ENCODE peak calls at places on chromosomes 11 and 22, in five cellular contexts. J, Z, W, V and G are unnamed samples.

GRCh38 chr22:22935546-22936157 is 48.0 kb downstream of the IGLL5 start:
- DNase-seq in V (peak; percentile 9), Z (no peak), J (peak; percentile 71), W (no peak), G (peak; percentile 77)

GRCh38 chr11:117238221-117238620 is 5.8 kb downstream of the RNF214 start:
- DNase-seq in W (no peak), Z (no peak), V (no peak), J (no peak), G (no peak)

GRCh38 chr11:78048561-78048960 is 15.1 kb upstream of the THRSP start:
- DNase-seq in Z (no peak), J (no peak), W (no peak), V (no peak), G (no peak)

GRCh38 chr11:96189351-96189750 is 153.6 kb downstream of the MAML2 start:
- DNase-seq in J (no peak), W (no peak), Z (no peak), V (no peak), G (no peak)

GRCh38 chr22:42273855-42274451 is 3.5 kb upstream of the TCF20 start:
- DNase-seq in J (no peak), W (no peak), Z (no peak), V (no peak), G (no peak)

GRCh38 chr11:3986301-3986700 is 108.3 kb upstream of the RRM1 start:
- DNase-seq in W (no peak), V (no peak), J (no peak), Z (no peak), G (no peak)

GRCh38 chr11:65798882-65799281 is 12.0 kb downstream of the OVOL1 start:
- DNase-seq in J (no peak), Z (no peak), W (no peak), V (no peak), G (no peak)

GRCh38 chr22:34604312-34604711 is 461.6 kb upstream of the ISX start:
- DNase-seq in Z (no peak), V (no peak), J (no peak), W (no peak), G (no peak)

GRCh38 chr22:43921361-43921760 is 2.2 kb upstream of the PNPLA3 start:
- DNase-seq in W (peak; percentile 48), Z (no peak), V (peak; percentile 63), J (no peak), G (no peak)

GRCh38 chr22:24107668-24108067 is 73.6 kb upstream of the SUSD2 start:
- DNase-seq in J (no peak), V (peak; percentile 89), W (peak; percentile 92), Z (peak; percentile 52), G (no peak)

GRCh38 chr22:23238707-23239106 is 58.4 kb downstream of the BCR start:
- DNase-seq in Z (no peak), V (no peak), W (no peak), J (no peak), G (no peak)

GRCh38 chr11:47616726-47617416 is 22.7 kb upstream of the C1QTNF4 start:
- DNase-seq in V (no peak), W (peak; percentile 89), Z (peak; percentile 35), J (no peak), G (no peak)

GRCh38 chr11:47186937-47187681 is 875 bp upstream of the PACSIN3 start:
- DNase-seq in Z (no peak), V (peak; percentile 69), J (no peak), W (peak; percentile 44), G (peak; percentile 35)

GRCh38 chr11:121122328-121122727 is 21.3 kb downstream of the TECTA start:
- DNase-seq in V (no peak), W (no peak), Z (no peak), J (no peak), G (no peak)

GRCh38 chr11:34380696-34381095 is 22.9 kb upstream of the ABTB2 start:
- DNase-seq in J (no peak), Z (no peak), V (no peak), W (no peak), G (no peak)

GRCh38 chr11:12175694-12176241 is 65.4 kb downstream of the MICAL2 start:
- DNase-seq in J (no peak), Z (no peak), W (peak; percentile 77), V (no peak), G (no peak)

GRCh38 chr22:27857441-27857840 is 55.9 kb upstream of the MN1 start:
- DNase-seq in Z (no peak), J (no peak), W (no peak), V (peak; percentile 39), G (no peak)